ENCODE peak calls at places on chromosomes 1 and 21, in six cellular contexts. Y is A549, T is caudate nucleus, N is tibial artery, F is GM23338, H is cardiac muscle cell. V is an unnamed sample.
A peak's percentile ranks its signal among the peaks of the same experiment; 100 is the strongest.

GRCh38 chr1:174215766-174216165 is 56.4 kb downstream of the RABGAP1L start:
- DNase-seq in T (no peak), Y (no peak), H (no peak), F (no peak), N (no peak), V (no peak)

GRCh38 chr21:34131586-34131985 is 58.2 kb downstream of the MRPS6 start:
- DNase-seq in N (no peak), Y (no peak), T (no peak), F (no peak), H (no peak), V (no peak)

GRCh38 chr1:10657080-10657847 is 139.2 kb downstream of the CASZ1 start:
- DNase-seq in N (no peak), H (no peak), F (no peak), T (no peak), Y (no peak), V (no peak)

GRCh38 chr1:202105571-202106339 is 17.0 kb upstream of the GPR37L1 start:
- DNase-seq in T (no peak), N (no peak), H (peak; percentile 72), Y (peak; percentile 93), F (peak; percentile 86), V (no peak)

GRCh38 chr1:35835398-35835797 is 27.6 kb downstream of the AGO4 start:
- DNase-seq in Y (no peak), N (no peak), H (no peak), F (peak; percentile 11), T (no peak), V (no peak)

GRCh38 chr21:33949516-33950424 is 34.2 kb upstream of the ATP5PO start:
- DNase-seq in F (no peak), T (no peak), Y (no peak), H (no peak), N (no peak), V (no peak)

GRCh38 chr1:30920827-30921226 is 12.3 kb upstream of the SDC3 start:
- DNase-seq in H (no peak), N (no peak), F (no peak), T (no peak), Y (no peak), V (no peak)

GRCh38 chr1:244860914-244861610 is 3.3 kb downstream of the HNRNPU start:
- DNase-seq in F (no peak), N (no peak), H (no peak), T (no peak), Y (no peak), V (no peak)

GRCh38 chr1:44826375-44827196 is 16.5 kb downstream of the PTCH2 start:
- DNase-seq in N (peak; percentile 87), H (no peak), Y (no peak), T (no peak), F (no peak), V (no peak)

GRCh38 chr1:207810173-207810572 is 58.3 kb downstream of the CD46 start:
- DNase-seq in Y (no peak), F (no peak), N (peak; percentile 71), H (no peak), T (no peak), V (no peak)

GRCh38 chr1:91900538-91900937 is 14.6 kb upstream of the TGFBR3 start:
- DNase-seq in T (no peak), N (no peak), H (no peak), F (no peak), Y (peak; percentile 77), V (no peak)

GRCh38 chr1:244730153-244730933 is 77.4 kb downstream of the DESI2 start:
- DNase-seq in N (no peak), Y (peak; percentile 35), F (peak; percentile 73), H (peak; percentile 45), T (peak; percentile 24), V (no peak)

GRCh38 chr1:24140741-24141181 is 2.2 kb downstream of the IL22RA1 start:
- DNase-seq in Y (no peak), F (no peak), H (no peak), T (no peak), N (no peak), V (no peak)

GRCh38 chr1:66343569-66344325 is 190.2 kb upstream of the SGIP1 start:
- DNase-seq in H (no peak), N (no peak), Y (no peak), F (no peak), T (no peak), V (no peak)

GRCh38 chr1:166785987-166786386 is 53.3 kb upstream of the POGK start:
- DNase-seq in T (no peak), H (no peak), N (no peak), Y (no peak), F (peak; percentile 6), V (no peak)

GRCh38 chr1:159508951-159509350 is 26.9 kb downstream of the OR10J5 start:
- DNase-seq in T (no peak), H (no peak), F (no peak), N (no peak), Y (no peak), V (no peak)

GRCh38 chr1:220791287-220791686 is 4.6 kb downstream of the MTARC1 start:
- DNase-seq in F (no peak), N (no peak), H (no peak), T (no peak), Y (no peak), V (no peak)

GRCh38 chr1:184986250-184986649 is 11.9 kb upstream of the NIBAN1 start:
- DNase-seq in Y (peak; percentile 43), F (peak; percentile 46), H (peak; percentile 16), T (no peak), N (no peak), V (no peak)

GRCh38 chr1:21383785-21384401 is 56.0 kb upstream of the NBPF3 start:
- DNase-seq in H (peak; percentile 12), T (no peak), N (no peak), F (no peak), Y (no peak), V (no peak)

GRCh38 chr1:153827168-153827964 is 52.2 kb downstream of the SLC27A3 start:
- DNase-seq in Y (no peak), H (no peak), F (peak; percentile 21), N (no peak), T (no peak), V (no peak)

GRCh38 chr1:151839457-151840409 is at the start of gene C2CD4D:
- DNase-seq in T (peak; percentile 81), F (peak; percentile 89), H (peak; percentile 22), N (no peak), Y (no peak), V (no peak)

GRCh38 chr1:151835596-151835995 is 4.0 kb upstream of the RORC start:
- DNase-seq in F (no peak), T (no peak), Y (no peak), N (no peak), H (no peak), V (no peak)

GRCh38 chr1:151838491-151839412 is 868 bp downstream of the C2CD4D start:
- DNase-seq in H (peak; percentile 8), N (no peak), Y (no peak), T (no peak), F (peak; percentile 76), V (no peak)

GRCh38 chr1:151837841-151838490 is 1.7 kb downstream of the C2CD4D start:
- DNase-seq in N (no peak), H (peak; percentile 34), F (peak; percentile 43), T (no peak), Y (no peak), V (no peak)

GRCh38 chr1:151837197-151837596 is 2.4 kb downstream of the C2CD4D start:
- DNase-seq in Y (no peak), F (no peak), N (no peak), H (no peak), T (no peak), V (no peak)
- H3K27ac ChIP-seq in Y (no peak overlapping the region), F (no peak overlapping the region), N (no peak overlapping the region), H (no peak overlapping the region), T (no peak overlapping the region), V (no peak overlapping the region)

GRCh38 chr1:12618661-12619395 is 818 bp upstream of the DHRS3 start:
- DNase-seq in T (peak; percentile 62), Y (peak; percentile 92), F (peak; percentile 86), H (peak; percentile 63), N (peak; percentile 92), V (no peak)
- H3K27ac ChIP-seq in T (peak overlapping the region; percentile 94), Y (peak overlapping the region; percentile 100), F (peak overlapping the region; percentile 85), H (peak overlapping the region; percentile 40), N (peak overlapping the region; percentile 99), V (no peak overlapping the region)

GRCh38 chr1:49229555-49229954 is 452.9 kb upstream of the BEND5 start:
- DNase-seq in T (no peak), Y (no peak), N (no peak), H (no peak), F (peak; percentile 34), V (no peak)
- H3K27ac ChIP-seq in T (no peak overlapping the region), Y (no peak overlapping the region), N (no peak overlapping the region), H (no peak overlapping the region), F (no peak overlapping the region), V (no peak overlapping the region)

GRCh38 chr1:6302568-6302967 is 41.7 kb upstream of the GPR153 start:
- DNase-seq in F (no peak), N (no peak), H (no peak), T (no peak), Y (no peak), V (no peak)
- H3K27ac ChIP-seq in F (no peak overlapping the region), N (no peak overlapping the region), H (no peak overlapping the region), T (no peak overlapping the region), Y (no peak overlapping the region), V (no peak overlapping the region)

GRCh38 chr1:112461200-112461871 is 47.4 kb upstream of the WNT2B start:
- DNase-seq in Y (no peak), T (no peak), H (no peak), N (no peak), F (peak; percentile 63), V (no peak)
- H3K27ac ChIP-seq in Y (no peak overlapping the region), T (no peak overlapping the region), H (no peak overlapping the region), N (peak overlapping the region; percentile 1), F (peak overlapping the region; percentile 56), V (no peak overlapping the region)

GRCh38 chr1:192904438-192904895 is 95.6 kb downstream of the RGS2 start:
- DNase-seq in H (no peak), Y (peak; percentile 65), F (no peak), T (no peak), N (peak; percentile 71), V (no peak)

GRCh38 chr1:192906334-192906733 is 97.5 kb downstream of the RGS2 start:
- DNase-seq in Y (no peak), H (no peak), F (no peak), T (no peak), N (no peak), V (no peak)

GRCh38 chr1:192905049-192905448 is 96.2 kb downstream of the RGS2 start:
- DNase-seq in H (no peak), T (no peak), Y (no peak), N (no peak), F (no peak), V (no peak)

GRCh38 chr1:192903142-192903541 is 94.3 kb downstream of the RGS2 start:
- DNase-seq in T (no peak), F (no peak), N (no peak), H (no peak), Y (no peak), V (no peak)

DNA sequence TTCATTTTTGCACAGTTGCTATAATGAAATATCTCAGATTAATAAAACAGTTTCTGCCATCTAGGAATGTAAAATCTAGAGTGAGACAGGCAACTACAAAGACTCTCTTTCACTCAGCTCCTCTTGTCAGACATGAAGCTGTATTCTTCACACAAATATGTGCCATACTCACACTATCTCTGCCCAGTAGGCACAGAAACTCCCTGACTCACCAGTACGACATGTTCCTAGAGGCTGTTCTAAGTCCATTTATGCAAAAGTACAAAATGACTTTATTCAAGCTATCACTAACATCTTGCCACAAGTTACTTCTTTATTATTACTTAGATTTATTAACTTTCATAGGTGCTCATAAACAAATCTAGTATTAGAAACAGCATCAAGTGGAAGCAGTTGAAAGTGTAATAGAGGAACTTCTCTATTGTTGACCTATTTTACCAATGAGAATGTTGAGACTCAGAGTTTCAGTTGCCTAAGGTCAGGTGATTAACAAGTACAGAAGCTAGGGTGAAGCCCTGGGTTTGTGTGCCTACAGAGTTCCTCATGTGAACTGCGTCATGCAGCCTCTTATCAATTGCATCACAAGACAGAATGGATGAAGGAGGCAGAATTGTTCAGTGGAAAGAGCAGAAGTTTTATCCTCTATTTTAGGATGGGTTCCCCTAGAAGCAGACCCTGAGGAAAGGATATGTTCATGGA is 98.9 kb downstream of the RGS2 start:
- DNase-seq in N (no peak), T (no peak), Y (peak; percentile 9), F (no peak), H (no peak), V (no peak)
- H3K27ac ChIP-seq in N (peak overlapping the region; percentile 35), T (no peak overlapping the region), Y (peak overlapping the region; percentile 37), F (no peak overlapping the region), H (no peak overlapping the region), V (no peak overlapping the region)

V was measured in iPS DF 6.9.